ENCODE peak calls at places on chromosomes 11 and 22, in six cellular contexts. H, Q, T, O, G and B are unnamed samples.
A peak's percentile ranks its signal among the peaks of the same experiment; 100 is the strongest.

GRCh38 chr22:26428515-26429457 is at the start of gene ASPHD2:
- DNase-seq in Q (peak; percentile 60), T (peak; percentile 57), G (peak; percentile 18), H (peak; percentile 73), O (peak; percentile 64), B (peak; percentile 46)

GRCh38 chr22:27769012-27769411 is 32.5 kb downstream of the MN1 start:
- DNase-seq in T (no peak), H (no peak), O (no peak), G (no peak), Q (no peak), B (no peak)

GRCh38 chr11:66907751-66908173 is 50.4 kb downstream of the PC start:
- DNase-seq in O (no peak), T (no peak), Q (no peak), H (no peak), G (no peak), B (no peak)

GRCh38 chr11:61495801-61496601 is 12.5 kb upstream of the LRRC10B start:
- DNase-seq in Q (no peak), O (no peak), G (no peak), H (no peak), T (no peak), B (no peak)

GRCh38 chr22:50281384-50281760 is 11.2 kb upstream of the MAPK11 start:
- DNase-seq in Q (no peak), G (no peak), H (no peak), T (no peak), O (no peak), B (no peak)

GRCh38 chr22:24894220-24894975 is 52.1 kb downstream of the LHFPL7 start:
- DNase-seq in G (peak; percentile 85), H (peak; percentile 93), Q (peak; percentile 96), T (peak; percentile 98), O (peak; percentile 99), B (peak; percentile 75)

GRCh38 chr22:19035474-19036228 is 86.6 kb downstream of the DGCR2 start:
- DNase-seq in H (no peak), T (no peak), Q (no peak), G (no peak), O (no peak), B (no peak)

GRCh38 chr11:43582837-43583462 is 97.6 kb upstream of the HSD17B12 start:
- DNase-seq in H (no peak), G (no peak), O (no peak), Q (no peak), T (no peak), B (no peak)

GRCh38 chr11:65887723-65888162 is 528 bp downstream of the FIBP start:
- DNase-seq in H (no peak), G (no peak), O (no peak), Q (no peak), T (no peak), B (peak; percentile 82)

GRCh38 chr11:73184953-73185671 is 33.0 kb upstream of the P2RY2 start:
- DNase-seq in Q (peak; percentile 64), H (peak; percentile 71), T (peak; percentile 28), G (peak; percentile 91), O (peak; percentile 75), B (peak; percentile 29)

GRCh38 chr11:27471588-27472397 is 797 bp downstream of the LGR4 start:
- DNase-seq in H (peak; percentile 71), Q (peak; percentile 32), T (no peak), O (peak; percentile 11), G (no peak), B (peak; percentile 60)

GRCh38 chr22:43994416-43994815 is 29.7 kb upstream of the PARVB start:
- DNase-seq in G (no peak), O (no peak), H (peak; percentile 56), T (no peak), Q (no peak), B (no peak)

GRCh38 chr11:114195981-114196731 is 100.0 kb upstream of the NNMT start:
- DNase-seq in H (no peak), O (no peak), G (no peak), Q (peak; percentile 34), T (no peak), B (peak; percentile 43)

GRCh38 chr11:78840190-78840589 is 265.5 kb upstream of the NARS2 start:
- DNase-seq in T (peak; percentile 54), Q (peak; percentile 79), G (no peak), O (no peak), H (no peak), B (peak; percentile 79)

GRCh38 chr11:9219115-9219514 is 46.0 kb downstream of the DENND5A start:
- DNase-seq in G (no peak), T (no peak), Q (peak; percentile 95), H (no peak), O (peak; percentile 36), B (no peak)

GRCh38 chr11:12248330-12248729 is 129.0 kb upstream of the PARVA start:
- DNase-seq in G (no peak), H (peak; percentile 92), Q (peak; percentile 69), T (peak; percentile 49), O (peak; percentile 67), B (peak; percentile 73)

GRCh38 chr11:97703815-97704214 is 1314.0 kb downstream of the JRKL start:
- DNase-seq in G (no peak), H (no peak), Q (no peak), T (no peak), O (no peak), B (no peak)

GRCh38 chr11:76872959-76873827 is 12.5 kb downstream of the ACER3 start:
- DNase-seq in T (no peak), Q (no peak), H (no peak), O (no peak), G (no peak), B (no peak)

GRCh38 chr22:21593406-21594232 is 26.1 kb downstream of the UBE2L3 start:
- DNase-seq in Q (no peak), T (no peak), H (no peak), G (peak; percentile 41), O (no peak), B (no peak)

DNA sequence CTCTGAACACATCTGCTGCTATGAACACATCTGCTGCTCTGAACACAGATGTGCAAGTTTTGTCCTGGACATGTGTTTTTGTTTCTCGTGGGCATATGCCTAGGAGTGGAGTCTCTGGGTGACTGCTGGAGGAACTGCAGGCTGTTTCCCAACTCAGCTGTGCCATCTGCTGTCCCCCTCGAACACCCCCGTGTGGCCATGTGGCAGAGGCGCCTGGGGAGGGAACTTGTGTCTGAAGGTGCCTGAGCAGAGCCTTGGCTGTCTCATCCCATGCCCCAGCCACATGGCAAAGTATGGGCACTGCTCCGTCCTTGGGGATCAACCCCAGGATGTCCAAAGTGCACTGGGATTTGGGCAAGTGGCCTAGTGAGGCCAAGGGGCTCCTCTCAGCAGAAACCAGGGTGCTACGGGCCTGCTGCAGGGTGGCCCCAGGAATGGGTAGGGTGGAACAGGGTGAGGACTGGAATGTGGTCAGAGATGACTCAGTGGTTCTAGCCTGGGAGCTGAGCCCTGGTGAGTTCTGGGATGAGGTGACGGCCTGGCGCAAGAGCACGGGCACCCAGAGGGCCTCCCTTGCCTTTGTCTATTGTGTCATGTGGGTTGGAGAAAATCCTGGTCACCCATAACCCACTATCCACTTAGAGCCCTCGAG is 14.7 kb downstream of the GATD1 start:
- DNase-seq in G (peak; percentile 83), O (no peak), Q (peak; percentile 69), H (no peak), T (peak; percentile 65), B (peak; percentile 88)
- TF ChIP-seq CTCF in G (peak; percentile 24), O (no peak), Q (peak; percentile 14), H (no peak), T (peak; percentile 30), B (peak; percentile 24)

GRCh38 chr11:10398525-10398924 is 56.5 kb upstream of the AMPD3 start:
- DNase-seq in H (no peak), Q (no peak), G (no peak), O (no peak), T (no peak), B (peak; percentile 69)
- H3K4me3 ChIP-seq in H (no peak overlapping the region), Q (no peak overlapping the region), G (no peak overlapping the region), O (no peak overlapping the region), T (no peak overlapping the region), B (no peak overlapping the region)

GRCh38 chr11:102749101-102749725 is 24.5 kb upstream of the MMP8 start:
- DNase-seq in H (no peak), G (no peak), O (no peak), Q (no peak), T (no peak), B (no peak)
- TF ChIP-seq CTCF in H (no peak), G (no peak), O (no peak), Q (no peak), T (no peak), B (no peak)

DNA sequence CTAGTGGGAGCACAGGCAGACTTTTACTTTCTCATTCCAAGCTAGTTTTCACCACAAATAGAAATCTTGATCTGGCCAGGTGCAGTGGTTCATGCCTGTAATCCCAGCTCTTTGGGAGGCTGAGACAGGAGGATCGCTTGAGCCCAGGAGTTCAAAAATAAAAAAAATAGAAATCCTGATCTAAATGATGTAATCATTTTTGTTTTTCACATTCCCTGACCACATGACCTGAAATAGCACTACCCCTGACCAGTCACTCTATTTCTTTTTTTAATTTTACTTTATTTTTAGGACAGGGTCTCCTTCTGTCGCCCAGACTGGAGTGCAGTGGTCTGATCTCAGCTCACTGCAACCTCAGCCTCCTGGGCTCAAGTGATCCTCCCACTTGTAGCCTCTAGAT is 2.3 kb upstream of the TCN2 start:
- DNase-seq in H (no peak), Q (no peak), T (no peak), G (no peak), O (no peak), B (no peak)
- H3K4me3 ChIP-seq in H (no peak overlapping the region), Q (no peak overlapping the region), T (no peak overlapping the region), G (no peak overlapping the region), O (no peak overlapping the region), B (no peak overlapping the region)

DNA sequence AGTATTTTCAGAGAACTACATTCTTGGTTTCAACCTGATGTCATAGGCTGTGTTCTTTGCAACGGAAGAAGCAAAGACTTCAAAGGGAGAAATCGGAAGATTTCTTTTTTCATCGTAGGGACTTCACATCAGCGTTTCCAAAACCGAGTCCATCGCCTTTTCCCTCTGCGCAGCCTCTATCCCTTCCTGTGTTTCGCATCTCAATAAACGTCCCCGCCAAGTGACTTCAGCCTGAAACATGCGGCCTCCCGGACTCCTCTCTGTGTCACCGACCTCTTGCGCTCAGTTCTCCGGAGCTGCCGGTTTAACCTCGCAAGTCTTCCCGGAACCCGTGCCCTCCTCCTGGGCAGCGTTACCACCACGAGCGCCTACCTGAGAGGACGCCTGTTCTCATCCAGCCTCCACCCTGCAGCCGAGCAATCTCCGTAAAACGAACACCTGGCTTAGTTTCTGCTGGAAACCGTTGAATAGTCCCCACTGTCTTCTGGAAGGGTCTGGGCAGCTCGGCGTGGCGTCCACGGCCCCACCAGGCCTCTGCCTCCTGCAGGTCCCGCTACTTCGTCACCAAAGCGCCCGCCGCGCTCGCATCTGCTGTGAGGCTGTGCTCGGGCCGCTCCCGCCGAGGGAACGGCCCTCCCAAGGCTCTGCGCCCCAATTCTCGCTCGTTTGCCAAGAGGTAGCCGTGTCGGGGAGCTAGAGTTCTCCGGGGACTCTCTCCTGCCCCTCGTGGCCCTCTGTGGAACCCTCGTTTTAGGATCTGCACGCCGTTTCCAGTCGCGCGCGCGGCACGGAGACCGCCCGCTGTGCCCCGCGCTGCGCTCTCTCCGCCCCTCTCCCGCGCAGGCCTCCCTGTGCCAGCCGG is at the start of gene GLB1L3:
- DNase-seq in Q (no peak), T (no peak), O (no peak), G (peak; percentile 21), H (no peak), B (no peak)
- TF ChIP-seq CTCF in Q (peak; percentile 29), T (peak; percentile 41), O (peak; percentile 24), G (peak; percentile 9), H (no peak), B (peak; percentile 28)

GRCh38 chr11:128720522-128720985 is 26.7 kb downstream of the FLI1 start:
- DNase-seq in Q (peak; percentile 72), O (peak; percentile 58), G (no peak), T (peak; percentile 65), H (no peak), B (no peak)
- H3K4me3 ChIP-seq in Q (no peak overlapping the region), O (no peak overlapping the region), G (no peak overlapping the region), T (no peak overlapping the region), H (no peak overlapping the region), B (no peak overlapping the region)